ENCODE peak calls at places on chromosomes 3 and 15, in nine cellular contexts. One of them, this sample, is unnamed.

GRCh38 chr15:31442203-31443090 is 115.8 kb downstream of the KLF13 start:
- DNase-seq in fibroblast of the aortic adventitia: peak; percentile 89
- DNase-seq in SJCRH30: peak; percentile 48
- DNase-seq in hepatic stellate cell: peak; percentile 86
- DNase-seq in retinal pigment epithelial cell: peak; percentile 33
- DNase-seq in RWPE1: peak; percentile 62
- DNase-seq in T-cell: no peak
- DNase-seq in NCI-H1417 treated with DMSO at 0.1 percent for 48 hours: no peak
- DNase-seq in substantia nigra: no peak
- DNase-seq in this sample: peak; percentile 77

GRCh38 chr3:148789156-148789555 is 38.5 kb upstream of the CPB1 start:
- DNase-seq in fibroblast of the aortic adventitia: no peak
- DNase-seq in SJCRH30: peak; percentile 73
- DNase-seq in hepatic stellate cell: no peak
- DNase-seq in retinal pigment epithelial cell: peak; percentile 97
- DNase-seq in RWPE1: no peak
- DNase-seq in T-cell: no peak
- DNase-seq in NCI-H1417 treated with DMSO at 0.1 percent for 48 hours: no peak
- DNase-seq in substantia nigra: no peak
- DNase-seq in this sample: no peak

GRCh38 chr15:54619180-54619579 is 577.6 kb downstream of the RSL24D1 start:
- DNase-seq in fibroblast of the aortic adventitia: no peak
- DNase-seq in SJCRH30: no peak
- DNase-seq in hepatic stellate cell: no peak
- DNase-seq in retinal pigment epithelial cell: no peak
- DNase-seq in RWPE1: no peak
- DNase-seq in T-cell: no peak
- DNase-seq in NCI-H1417 treated with DMSO at 0.1 percent for 48 hours: no peak
- DNase-seq in substantia nigra: no peak
- DNase-seq in this sample: no peak

GRCh38 chr15:45451265-45451664 is 71.3 kb downstream of the SLC30A4 start:
- DNase-seq in fibroblast of the aortic adventitia: no peak
- DNase-seq in SJCRH30: no peak
- DNase-seq in hepatic stellate cell: no peak
- DNase-seq in retinal pigment epithelial cell: no peak
- DNase-seq in RWPE1: no peak
- DNase-seq in T-cell: no peak
- DNase-seq in NCI-H1417 treated with DMSO at 0.1 percent for 48 hours: no peak
- DNase-seq in substantia nigra: no peak
- DNase-seq in this sample: no peak

GRCh38 chr3:187919018-187919417 is 173.8 kb upstream of the BCL6 start:
- DNase-seq in fibroblast of the aortic adventitia: no peak
- DNase-seq in SJCRH30: no peak
- DNase-seq in hepatic stellate cell: no peak
- DNase-seq in retinal pigment epithelial cell: no peak
- DNase-seq in RWPE1: no peak
- DNase-seq in T-cell: peak; percentile 49
- DNase-seq in NCI-H1417 treated with DMSO at 0.1 percent for 48 hours: no peak
- DNase-seq in substantia nigra: no peak
- DNase-seq in this sample: no peak

GRCh38 chr3:16236856-16237393 is 27.8 kb downstream of the DPH3 start:
- DNase-seq in fibroblast of the aortic adventitia: peak; percentile 90
- DNase-seq in SJCRH30: no peak
- DNase-seq in hepatic stellate cell: no peak
- DNase-seq in retinal pigment epithelial cell: no peak
- DNase-seq in RWPE1: no peak
- DNase-seq in T-cell: no peak
- DNase-seq in NCI-H1417 treated with DMSO at 0.1 percent for 48 hours: no peak
- DNase-seq in substantia nigra: no peak
- DNase-seq in this sample: no peak

GRCh38 chr3:66800941-66801545 is 197.1 kb upstream of the KBTBD8 start:
- DNase-seq in fibroblast of the aortic adventitia: no peak
- DNase-seq in SJCRH30: no peak
- DNase-seq in hepatic stellate cell: no peak
- DNase-seq in retinal pigment epithelial cell: no peak
- DNase-seq in RWPE1: no peak
- DNase-seq in T-cell: no peak
- DNase-seq in NCI-H1417 treated with DMSO at 0.1 percent for 48 hours: no peak
- DNase-seq in substantia nigra: no peak
- DNase-seq in this sample: no peak

GRCh38 chr3:124381565-124382333 is 348.5 kb upstream of the UMPS start:
- DNase-seq in fibroblast of the aortic adventitia: no peak
- DNase-seq in SJCRH30: no peak
- DNase-seq in hepatic stellate cell: no peak
- DNase-seq in retinal pigment epithelial cell: no peak
- DNase-seq in RWPE1: no peak
- DNase-seq in T-cell: no peak
- DNase-seq in NCI-H1417 treated with DMSO at 0.1 percent for 48 hours: no peak
- DNase-seq in substantia nigra: no peak
- DNase-seq in this sample: no peak

GRCh38 chr15:64775551-64776401 is at the start of gene RBPMS2:
- DNase-seq in fibroblast of the aortic adventitia: no peak
- DNase-seq in SJCRH30: peak; percentile 22
- DNase-seq in hepatic stellate cell: no peak
- DNase-seq in retinal pigment epithelial cell: no peak
- DNase-seq in RWPE1: peak; percentile 21
- DNase-seq in T-cell: no peak
- DNase-seq in NCI-H1417 treated with DMSO at 0.1 percent for 48 hours: no peak
- DNase-seq in substantia nigra: no peak
- DNase-seq in this sample: peak; percentile 40

GRCh38 chr15:76976572-76977270 is 18.2 kb upstream of the PSTPIP1 start:
- DNase-seq in fibroblast of the aortic adventitia: no peak
- DNase-seq in SJCRH30: no peak
- DNase-seq in hepatic stellate cell: no peak
- DNase-seq in retinal pigment epithelial cell: no peak
- DNase-seq in RWPE1: no peak
- DNase-seq in T-cell: no peak
- DNase-seq in NCI-H1417 treated with DMSO at 0.1 percent for 48 hours: no peak
- DNase-seq in substantia nigra: no peak
- DNase-seq in this sample: no peak

GRCh38 chr3:33131328-33132018 is 17.7 kb downstream of the CRTAP start:
- DNase-seq in fibroblast of the aortic adventitia: peak; percentile 85
- DNase-seq in SJCRH30: peak; percentile 50
- DNase-seq in hepatic stellate cell: peak; percentile 57
- DNase-seq in retinal pigment epithelial cell: no peak
- DNase-seq in RWPE1: peak; percentile 49
- DNase-seq in T-cell: peak; percentile 22
- DNase-seq in NCI-H1417 treated with DMSO at 0.1 percent for 48 hours: no peak
- DNase-seq in substantia nigra: peak; percentile 22
- DNase-seq in this sample: peak; percentile 69

GRCh38 chr3:40516201-40516600 is 8.6 kb upstream of the ZNF621 start:
- DNase-seq in fibroblast of the aortic adventitia: peak; percentile 68
- DNase-seq in SJCRH30: no peak
- DNase-seq in hepatic stellate cell: no peak
- DNase-seq in retinal pigment epithelial cell: peak; percentile 29
- DNase-seq in RWPE1: no peak
- DNase-seq in T-cell: no peak
- DNase-seq in NCI-H1417 treated with DMSO at 0.1 percent for 48 hours: no peak
- DNase-seq in substantia nigra: no peak
- DNase-seq in this sample: no peak

This sample was measured in AG08396.